ENCODE peak calls at places on chromosomes 2 and 18, in ten cellular contexts. Q, M, C, F, A, B, V, H, X and W are unnamed samples.

GRCh38 chr2:28269019-28269784 is 123.5 kb upstream of the FOSL2 start:
- DNase-seq in Q (no peak), M (peak; percentile 78), C (peak; percentile 86), F (no peak), A (no peak), B (no peak), V (peak; percentile 79), H (peak; percentile 46), X (no peak), W (peak; percentile 61)

GRCh38 chr2:48448274-48449061 is 81.5 kb upstream of the STON1 start:
- DNase-seq in Q (no peak), M (peak; percentile 78), C (no peak), F (no peak), A (peak; percentile 49), B (no peak), V (peak; percentile 90), H (no peak), X (no peak), W (no peak)

GRCh38 chr18:58473071-58473470 is 155.8 kb downstream of the ALPK2 start:
- DNase-seq in Q (no peak), M (peak; percentile 63), C (no peak), F (no peak), A (peak; percentile 14), B (no peak), V (no peak), H (no peak), X (no peak), W (no peak)

GRCh38 chr2:207463433-207463832 is 66.3 kb upstream of the CREB1 start:
- DNase-seq in Q (no peak), M (no peak), C (no peak), F (no peak), A (no peak), B (no peak), V (no peak), H (no peak), X (no peak), W (no peak)

GRCh38 chr2:46780801-46781445 is 134.7 kb downstream of the MCFD2 start:
- DNase-seq in Q (no peak), M (no peak), C (no peak), F (no peak), A (no peak), B (no peak), V (peak; percentile 57), H (peak; percentile 34), X (no peak), W (no peak)

GRCh38 chr2:220452561-220452960 is 825.1 kb downstream of the SLC4A3 start:
- DNase-seq in Q (no peak), M (no peak), C (no peak), F (no peak), A (no peak), B (no peak), V (peak; percentile 7), H (no peak), X (no peak), W (no peak)

GRCh38 chr2:237456200-237456731 is 30.8 kb upstream of the MLPH start:
- DNase-seq in Q (no peak), M (peak; percentile 62), C (no peak), F (peak; percentile 89), A (peak; percentile 59), B (no peak), V (peak; percentile 91), H (no peak), X (no peak), W (no peak)

GRCh38 chr18:74949611-74950010 is 259.3 kb downstream of the PTGR3 start:
- DNase-seq in Q (no peak), M (no peak), C (no peak), F (no peak), A (no peak), B (no peak), V (peak; percentile 12), H (no peak), X (no peak), W (no peak)

GRCh38 chr2:173741715-173742114 is 223.5 kb downstream of the SP3 start:
- DNase-seq in Q (no peak), M (peak; percentile 54), C (no peak), F (no peak), A (no peak), B (no peak), V (no peak), H (no peak), X (no peak), W (no peak)

GRCh38 chr18:56869189-56869777 is 218.1 kb downstream of the WDR7 start:
- DNase-seq in Q (peak; percentile 13), M (peak; percentile 68), C (peak; percentile 66), F (no peak), A (no peak), B (no peak), V (peak; percentile 50), H (peak; percentile 4), X (no peak), W (no peak)

DNA sequence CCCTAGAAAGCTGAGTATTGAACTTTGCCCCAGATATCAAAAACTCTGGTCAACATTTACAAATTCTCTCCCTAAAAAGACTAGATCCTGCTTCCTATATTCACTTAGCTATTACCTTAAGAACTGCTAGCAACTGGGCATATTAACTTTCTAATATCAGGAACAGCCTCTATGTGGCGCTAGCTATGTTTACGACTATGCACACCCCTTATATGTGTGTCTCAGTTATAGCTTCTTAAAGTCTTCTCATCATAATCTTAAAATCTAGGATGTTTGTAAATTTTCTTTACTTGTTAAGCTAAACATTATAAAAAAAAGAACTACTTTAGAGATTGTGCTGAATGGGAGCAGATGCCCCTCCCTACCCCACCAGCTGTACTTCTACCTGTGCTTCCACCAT is 1.7 kb upstream of the STAMBP start:
- DNase-seq in Q (no peak), M (peak; percentile 71), C (peak; percentile 48), F (no peak), A (no peak), B (no peak), V (peak; percentile 28), H (no peak), X (no peak), W (no peak)
- TF ChIP-seq CTCF in Q (peak; percentile 30), M (peak; percentile 69), C (peak; percentile 29), F (no peak), A (peak; percentile 24), B (no peak), V (peak; percentile 38), H (peak; percentile 52), X (no peak), W (peak; percentile 23)

GRCh38 chr2:201680743-201681142 is 17.7 kb downstream of the MPP4 start:
- DNase-seq in Q (peak; percentile 37), M (peak; percentile 54), C (peak; percentile 48), F (no peak), A (no peak), B (no peak), V (no peak), H (peak; percentile 61), X (no peak), W (no peak)
- TF ChIP-seq CTCF in Q (peak; percentile 38), M (peak; percentile 78), C (peak; percentile 40), F (no peak), A (peak; percentile 36), B (no peak), V (peak; percentile 21), H (peak; percentile 70), X (peak; percentile 23), W (peak; percentile 41)

GRCh38 chr2:44970846-44971450 is 29.4 kb downstream of the SIX3 start:
- DNase-seq in Q (no peak), M (no peak), C (peak; percentile 38), F (peak; percentile 42), A (no peak), B (no peak), V (peak; percentile 40), H (no peak), X (no peak), W (no peak)

GRCh38 chr2:44969936-44970335 is 28.4 kb downstream of the SIX3 start:
- DNase-seq in Q (no peak), M (no peak), C (no peak), F (peak; percentile 43), A (no peak), B (no peak), V (no peak), H (no peak), X (no peak), W (no peak)

GRCh38 chr2:44975571-44976450 is 33.4 kb downstream of the SIX2 start:
- DNase-seq in Q (peak; percentile 45), M (no peak), C (no peak), F (peak; percentile 84), A (no peak), B (no peak), V (peak; percentile 38), H (no peak), X (no peak), W (no peak)

GRCh38 chr2:44972771-44973535 is 31.5 kb downstream of the SIX3 start:
- DNase-seq in Q (no peak), M (no peak), C (no peak), F (peak; percentile 50), A (no peak), B (no peak), V (no peak), H (no peak), X (no peak), W (no peak)

DNA sequence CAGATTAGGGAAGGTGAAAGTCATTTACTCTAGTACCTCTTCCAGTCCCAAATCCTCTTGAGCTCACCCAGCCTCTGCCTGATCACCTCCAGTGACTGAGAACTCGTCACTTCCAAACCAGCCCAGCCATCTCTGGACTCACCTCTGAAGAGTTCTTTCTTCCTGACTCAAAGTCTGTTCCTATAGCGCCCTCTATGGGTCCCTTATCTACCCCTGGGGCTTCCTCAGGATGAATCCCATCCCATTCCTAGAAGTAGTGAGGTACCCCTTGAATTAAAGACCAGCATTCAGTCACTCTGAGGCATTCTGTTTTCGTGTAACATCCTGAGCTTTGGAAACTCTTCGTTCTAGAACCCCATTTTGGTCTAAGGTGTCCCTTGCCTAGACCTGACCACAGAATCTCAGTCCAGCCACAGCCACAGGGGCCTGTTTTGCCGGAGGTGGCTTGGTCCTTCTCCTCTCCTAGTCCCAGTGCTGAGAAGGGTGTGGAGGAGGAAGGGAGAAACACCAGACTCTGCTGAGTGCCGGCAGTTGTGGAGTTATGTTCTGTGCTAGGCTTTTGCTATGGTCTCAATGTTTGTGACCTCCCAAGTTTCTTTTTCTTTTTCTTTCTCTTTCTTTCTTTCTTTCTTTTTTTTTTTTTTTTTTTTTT is 32.7 kb downstream of the SIX3 start:
- DNase-seq in Q (no peak), M (peak; percentile 90), C (peak; percentile 77), F (peak; percentile 67), A (no peak), B (no peak), V (peak; percentile 32), H (peak; percentile 62), X (no peak), W (no peak)
- TF ChIP-seq CTCF in Q (peak; percentile 27), M (peak; percentile 91), C (peak; percentile 64), F (no peak), A (peak; percentile 11), B (peak; percentile 21), V (peak; percentile 55), H (peak; percentile 78), X (peak; percentile 31), W (peak; percentile 53)

DNA sequence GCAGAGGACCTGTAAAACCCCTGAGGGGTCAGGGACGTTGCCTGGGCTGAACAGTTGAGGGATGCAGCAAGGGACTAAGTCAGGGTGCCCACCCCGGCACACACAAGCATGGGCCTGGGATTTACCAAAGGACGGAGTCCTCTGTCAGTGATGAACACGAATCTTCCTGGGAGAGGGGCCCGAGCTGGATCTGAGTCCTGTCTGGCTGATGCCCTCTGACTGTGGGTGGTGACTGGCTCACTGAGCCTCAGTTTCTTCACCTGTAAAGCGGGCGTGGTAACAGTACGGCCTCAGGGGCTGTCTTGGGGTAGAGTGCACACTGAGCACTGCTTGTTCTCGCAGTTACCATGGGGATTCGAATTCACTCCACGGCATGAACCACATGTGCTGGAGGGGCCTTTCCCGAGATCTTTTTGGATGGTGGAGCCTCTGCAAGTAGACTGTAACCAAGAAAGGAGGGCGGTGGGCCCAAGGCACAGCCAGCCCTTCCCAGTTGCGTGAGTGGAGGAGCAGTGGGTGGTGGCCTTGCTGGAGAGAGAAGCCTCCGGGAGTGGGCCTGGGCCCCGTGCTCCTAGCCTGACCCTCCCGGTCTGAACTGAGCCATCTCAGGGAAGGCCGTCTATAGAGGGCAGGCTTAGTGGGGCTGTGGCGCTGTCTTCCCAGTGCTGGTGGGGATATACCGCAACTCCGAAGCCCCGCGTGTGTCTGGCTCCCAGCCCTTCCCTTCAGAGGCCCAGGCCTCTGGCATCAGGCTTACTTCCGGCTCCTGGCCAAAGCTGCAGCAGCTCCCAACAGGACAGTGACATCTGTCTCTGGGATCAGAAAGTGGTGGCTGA is 130.8 kb upstream of the HS6ST1 start:
- DNase-seq in Q (no peak), M (no peak), C (no peak), F (peak; percentile 82), A (no peak), B (peak; percentile 13), V (no peak), H (no peak), X (no peak), W (peak; percentile 43)
- TF ChIP-seq CTCF in Q (no peak), M (no peak), C (no peak), F (no peak), A (no peak), B (no peak), V (no peak), H (no peak), X (no peak), W (no peak)